ENCODE peak calls at places on chromosome 7, in five cellular contexts. V, A, S, K and P are unnamed samples.

GRCh38 chr7:151308791-151309190 is 32.8 kb upstream of the NUB1 start:
- DNase-seq in A (no peak), K (no peak), V (no peak), S (no peak), P (no peak)

GRCh38 chr7:133854739-133855138 is 272.4 kb upstream of the LRGUK start:
- DNase-seq in A (no peak), S (no peak), V (peak; percentile 10), K (peak; percentile 43), P (no peak)

GRCh38 chr7:90595801-90596683 is at the start of gene CDK14:
- DNase-seq in V (peak; percentile 70), K (peak; percentile 87), A (peak; percentile 92), S (peak; percentile 81), P (peak; percentile 75)

GRCh38 chr7:108234281-108234680 is 104.1 kb upstream of the LAMB4 start:
- DNase-seq in S (no peak), A (no peak), K (no peak), V (no peak), P (no peak)

GRCh38 chr7:135747366-135747765 is 1.2 kb downstream of the FAM180A start:
- DNase-seq in K (no peak), A (no peak), V (no peak), S (no peak), P (no peak)

GRCh38 chr7:135162382-135163001 is 8.0 kb downstream of the CYREN start:
- DNase-seq in S (no peak), A (no peak), K (no peak), V (no peak), P (no peak)

GRCh38 chr7:45689011-45689796 is 115.0 kb downstream of the ADCY1 start:
- DNase-seq in V (peak; percentile 2), S (no peak), A (peak; percentile 44), K (no peak), P (no peak)

GRCh38 chr7:108000875-108001758 is 1.8 kb downstream of the LAMB1 start:
- DNase-seq in S (peak; percentile 48), K (peak; percentile 30), V (no peak), A (peak; percentile 91), P (no peak)

GRCh38 chr7:130269318-130269694 is 2.6 kb downstream of the CPA2 start:
- DNase-seq in K (no peak), S (no peak), A (no peak), V (no peak), P (no peak)

GRCh38 chr7:55545496-55545895 is 26.8 kb downstream of the VOPP1 start:
- DNase-seq in A (peak; percentile 44), S (peak; percentile 31), K (no peak), V (no peak), P (no peak)

GRCh38 chr7:33459340-33459751 is 330.0 kb downstream of the BBS9 start:
- DNase-seq in K (peak; percentile 69), A (peak; percentile 75), V (no peak), S (no peak), P (no peak)

GRCh38 chr7:107813524-107813923 is 10.5 kb upstream of the SLC26A3 start:
- DNase-seq in S (no peak), A (no peak), K (no peak), V (no peak), P (no peak)

GRCh38 chr7:157930441-157930840 is 593.6 kb downstream of the DNAJB6 start:
- DNase-seq in V (no peak), S (no peak), K (no peak), A (peak; percentile 36), P (no peak)

GRCh38 chr7:26449175-26450165 is 157.8 kb downstream of the SNX10 start:
- DNase-seq in A (no peak), K (no peak), S (no peak), V (no peak), P (no peak)

GRCh38 chr7:155741805-155742204 is 70.5 kb downstream of the SHH start:
- DNase-seq in S (no peak), K (no peak), A (no peak), V (no peak), P (no peak)

GRCh38 chr7:83918142-83918541 is 269.2 kb upstream of the SEMA3E start:
- DNase-seq in S (no peak), V (no peak), K (no peak), A (no peak), P (no peak)

DNA sequence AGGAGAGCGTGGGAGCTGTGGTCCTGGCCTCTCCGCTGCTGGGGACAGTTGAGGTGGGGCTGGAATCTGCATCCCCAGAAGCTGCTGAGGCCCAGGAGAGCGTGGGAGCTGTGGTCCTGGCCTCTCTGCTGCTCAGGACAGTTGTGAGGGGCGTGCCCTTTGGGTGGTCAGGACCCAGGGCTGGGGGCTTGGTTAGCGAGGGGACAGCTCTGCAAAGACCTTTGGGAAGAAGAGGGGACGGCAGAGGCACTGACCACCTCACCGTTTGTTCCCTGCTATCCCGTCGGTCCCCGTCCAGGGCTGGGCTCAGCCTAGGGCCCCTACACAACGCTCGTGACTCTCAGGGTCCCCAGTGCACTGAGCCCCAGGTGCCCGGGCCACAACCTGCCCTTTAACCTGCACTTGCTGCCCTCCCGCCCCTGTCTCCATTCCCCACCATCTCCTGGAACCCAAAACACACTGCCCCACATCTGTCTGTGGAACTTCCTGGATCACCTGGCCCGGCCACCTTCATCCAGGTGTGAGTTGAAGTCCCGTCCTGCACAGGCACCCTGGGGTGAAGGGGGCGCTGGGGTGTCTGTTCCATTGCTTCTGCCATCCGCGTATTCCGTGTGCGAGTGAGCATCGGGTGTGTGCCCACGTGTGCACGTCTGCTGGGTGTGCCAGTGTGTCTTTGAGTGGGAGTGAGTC is 14.1 kb downstream of the FOXL3 start:
- DNase-seq in V (no peak), A (no peak), K (no peak), S (no peak), P (peak; percentile 51)
- H3K4me1 ChIP-seq in V (no peaks in the 10 kb centered on the region), A (no peaks in the 10 kb centered on the region), K (no peaks in the 10 kb centered on the region), S (no peaks in the 10 kb centered on the region), P (no peaks in the 10 kb centered on the region)

GRCh38 chr7:7151285-7151684 is 31.1 kb upstream of the C1GALT1 start:
- DNase-seq in A (no peak), S (no peak), K (peak; percentile 52), V (no peak), P (no peak)

GRCh38 chr7:7148799-7149481 is 33.4 kb upstream of the C1GALT1 start:
- DNase-seq in V (no peak), K (peak; percentile 75), A (no peak), S (no peak), P (no peak)

GRCh38 chr7:7151865-7152264 is 30.5 kb upstream of the C1GALT1 start:
- DNase-seq in V (no peak), A (no peak), S (no peak), K (peak; percentile 3), P (no peak)

GRCh38 chr7:7152315-7152714 is 30.0 kb upstream of the C1GALT1 start:
- DNase-seq in A (no peak), V (no peak), S (no peak), K (no peak), P (no peak)

DNA sequence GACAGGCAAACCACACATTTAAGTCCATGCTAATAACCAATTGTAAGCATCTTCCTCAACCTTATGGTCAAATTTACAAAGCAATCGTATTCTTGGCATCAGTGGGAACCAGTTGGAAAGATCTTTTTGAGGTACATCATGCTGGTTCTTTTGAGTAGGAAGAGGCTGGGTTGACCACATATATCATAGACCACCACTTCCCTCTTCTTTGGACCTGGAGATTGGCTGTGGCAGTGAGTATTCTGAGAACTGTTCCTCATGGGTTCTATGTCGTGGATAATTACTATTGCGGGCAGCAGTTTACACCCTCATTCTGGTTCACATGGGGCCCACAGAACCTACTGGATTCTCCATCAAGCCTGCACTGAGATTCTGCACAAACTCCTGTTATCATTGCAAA is 35.5 kb upstream of the C1GALT1 start:
- DNase-seq in A (no peak), K (no peak), V (no peak), S (no peak), P (no peak)
- H3K27ac ChIP-seq in A (no peak overlapping the region), K (no peak overlapping the region), V (no peak overlapping the region), S (no peak overlapping the region), P (no peak overlapping the region)

DNA sequence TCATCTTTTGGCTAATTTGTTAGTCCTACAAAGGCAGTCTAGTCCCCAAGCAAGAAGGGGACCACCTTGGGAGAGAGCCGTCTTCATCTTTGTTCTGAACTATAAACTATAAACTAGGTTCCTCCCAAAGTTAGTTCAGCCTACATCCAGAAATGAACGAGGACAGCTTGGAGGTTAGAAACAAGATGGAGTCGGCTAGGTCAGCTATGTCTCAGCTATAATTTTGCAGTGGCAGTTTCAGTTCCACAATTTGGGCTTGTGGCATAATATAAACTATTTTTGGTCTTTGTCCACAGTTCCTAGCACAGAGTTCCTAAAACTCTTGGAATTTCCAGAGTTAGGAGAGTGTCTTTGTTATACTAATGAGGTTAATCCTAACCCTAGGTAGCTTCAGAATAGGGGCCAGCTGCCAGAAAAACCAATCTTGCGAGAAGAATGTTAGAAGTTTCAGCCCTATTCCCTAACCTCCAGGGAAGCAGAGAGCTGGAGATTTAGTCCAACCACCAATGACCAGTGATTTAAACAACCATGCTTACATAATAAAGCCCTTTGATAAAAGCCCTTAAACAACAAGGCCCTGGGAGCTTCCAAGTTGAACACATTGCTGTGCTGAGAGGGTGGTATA is 131.9 kb downstream of the AKR1D1 start:
- DNase-seq in S (no peak), A (no peak), V (no peak), K (no peak), P (no peak)
- H3K4me1 ChIP-seq in S (no peaks in the 10 kb centered on the region), A (peaks cover 5% of the 10 kb centered on the region), V (no peaks in the 10 kb centered on the region), K (no peaks in the 10 kb centered on the region), P (no peaks in the 10 kb centered on the region)

GRCh38 chr7:44498230-44498954 is 7.9 kb upstream of the NUDCD3 start:
- DNase-seq in A (no peak), S (no peak), V (no peak), K (no peak), P (no peak)
- H3K27ac ChIP-seq in A (no peak overlapping the region), S (peak overlapping the region; percentile 71), V (no peak overlapping the region), K (no peak overlapping the region), P (no peak overlapping the region)

GRCh38 chr7:2522780-2523433 is 3.3 kb downstream of the LFNG start:
- DNase-seq in A (peak; percentile 77), V (no peak), K (no peak), S (no peak), P (no peak)
- H3K4me1 ChIP-seq in A (peaks cover 12% of the 10 kb centered on the region), V (no peaks in the 10 kb centered on the region), K (no peaks in the 10 kb centered on the region), S (peaks cover 11% of the 10 kb centered on the region), P (no peaks in the 10 kb centered on the region)

DNA sequence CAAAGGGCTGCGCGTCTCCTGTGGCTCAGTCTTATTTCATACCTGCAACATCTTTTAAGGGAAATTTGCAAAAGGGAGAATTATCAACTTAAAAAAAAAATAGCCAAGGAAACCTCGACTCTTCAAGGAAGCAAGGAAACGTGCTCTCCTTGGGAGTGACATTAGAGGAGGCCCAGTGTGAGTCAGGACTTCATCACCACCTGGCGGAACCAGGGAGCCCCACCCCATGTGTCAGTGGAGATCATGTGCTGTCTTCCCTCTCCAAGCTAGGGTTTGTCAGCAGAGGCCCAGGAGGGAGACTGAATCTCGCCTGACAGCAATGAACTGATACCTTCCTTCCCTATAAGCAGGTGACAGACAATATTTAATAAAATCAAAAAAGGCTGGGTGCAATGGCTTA is 28.9 kb downstream of the POR start:
- DNase-seq in K (no peak), S (no peak), A (no peak), V (no peak), P (no peak)
- H3K27ac ChIP-seq in K (no peak overlapping the region), S (no peak overlapping the region), A (no peak overlapping the region), V (no peak overlapping the region), P (no peak overlapping the region)